ENCODE peak calls at places on chromosomes 16 and 17, in eight cellular contexts. One of them, this sample, is unnamed.

GRCh38 chr16:200388-200787 is 20.1 kb downstream of the HBQ1 start:
- DNase-seq in ovary: no peak
- DNase-seq in caudate nucleus: no peak
- DNase-seq in CD4-positive, CD25-positive, alpha-beta regulatory T cell: no peak
- DNase-seq in neural progenitor cell: no peak
- DNase-seq in A549: no peak
- DNase-seq in breast epithelium: no peak
- DNase-seq in right lobe of liver: no peak
- DNase-seq in this sample: no peak

GRCh38 chr16:59192551-59193199 is 458.6 kb upstream of the GOT2 start:
- DNase-seq in A549: no peak
- DNase-seq in right lobe of liver: peak; percentile 53
- DNase-seq in caudate nucleus: no peak
- DNase-seq in neural progenitor cell: peak; percentile 63
- DNase-seq in CD4-positive, CD25-positive, alpha-beta regulatory T cell: peak; percentile 3
- DNase-seq in ovary: no peak
- DNase-seq in breast epithelium: no peak
- DNase-seq in this sample: no peak

GRCh38 chr16:20879175-20880053 is 20.7 kb downstream of the DCUN1D3 start:
- DNase-seq in ovary: no peak
- DNase-seq in right lobe of liver: no peak
- DNase-seq in A549: peak; percentile 48
- DNase-seq in caudate nucleus: no peak
- DNase-seq in neural progenitor cell: no peak
- DNase-seq in CD4-positive, CD25-positive, alpha-beta regulatory T cell: peak; percentile 13
- DNase-seq in breast epithelium: no peak
- DNase-seq in this sample: no peak

GRCh38 chr16:11601911-11602310 is 15.2 kb upstream of the LITAF start:
- DNase-seq in CD4-positive, CD25-positive, alpha-beta regulatory T cell: no peak
- DNase-seq in neural progenitor cell: no peak
- DNase-seq in right lobe of liver: no peak
- DNase-seq in breast epithelium: no peak
- DNase-seq in A549: no peak
- DNase-seq in ovary: no peak
- DNase-seq in caudate nucleus: no peak
- DNase-seq in this sample: no peak

GRCh38 chr17:33871720-33872535 is 383.2 kb upstream of the CCL2 start:
- DNase-seq in right lobe of liver: no peak
- DNase-seq in caudate nucleus: peak; percentile 10
- DNase-seq in ovary: no peak
- DNase-seq in breast epithelium: no peak
- DNase-seq in A549: peak; percentile 7
- DNase-seq in CD4-positive, CD25-positive, alpha-beta regulatory T cell: no peak
- DNase-seq in neural progenitor cell: no peak
- DNase-seq in this sample: no peak

GRCh38 chr16:15521758-15522509 is 87.5 kb downstream of the BMERB1 start:
- DNase-seq in breast epithelium: no peak
- DNase-seq in ovary: peak; percentile 48
- DNase-seq in caudate nucleus: no peak
- DNase-seq in CD4-positive, CD25-positive, alpha-beta regulatory T cell: no peak
- DNase-seq in A549: no peak
- DNase-seq in neural progenitor cell: no peak
- DNase-seq in right lobe of liver: no peak
- DNase-seq in this sample: no peak

GRCh38 chr16:64250866-64251265 is 871.0 kb downstream of the CDH11 start:
- DNase-seq in caudate nucleus: no peak
- DNase-seq in CD4-positive, CD25-positive, alpha-beta regulatory T cell: no peak
- DNase-seq in neural progenitor cell: no peak
- DNase-seq in A549: no peak
- DNase-seq in breast epithelium: no peak
- DNase-seq in ovary: no peak
- DNase-seq in right lobe of liver: no peak
- DNase-seq in this sample: no peak

GRCh38 chr16:57844416-57845030 is 42.2 kb upstream of the KIFC3 start:
- DNase-seq in neural progenitor cell: no peak
- DNase-seq in caudate nucleus: no peak
- DNase-seq in CD4-positive, CD25-positive, alpha-beta regulatory T cell: no peak
- DNase-seq in right lobe of liver: no peak
- DNase-seq in breast epithelium: no peak
- DNase-seq in ovary: no peak
- DNase-seq in A549: no peak
- DNase-seq in this sample: no peak

GRCh38 chr17:39576187-39576586 is 31.5 kb downstream of the NEUROD2 start:
- DNase-seq in breast epithelium: no peak
- DNase-seq in right lobe of liver: no peak
- DNase-seq in A549: peak; percentile 80
- DNase-seq in CD4-positive, CD25-positive, alpha-beta regulatory T cell: no peak
- DNase-seq in caudate nucleus: no peak
- DNase-seq in ovary: no peak
- DNase-seq in neural progenitor cell: peak; percentile 69
- DNase-seq in this sample: no peak

GRCh38 chr17:21378553-21378952 is 2.4 kb downstream of the KCNJ12 start:
- DNase-seq in ovary: no peak
- DNase-seq in CD4-positive, CD25-positive, alpha-beta regulatory T cell: no peak
- DNase-seq in breast epithelium: no peak
- DNase-seq in right lobe of liver: no peak
- DNase-seq in neural progenitor cell: no peak
- DNase-seq in caudate nucleus: no peak
- DNase-seq in A549: no peak
- DNase-seq in this sample: no peak

GRCh38 chr16:11101695-11102522 is 154.1 kb downstream of the SOCS1 start:
- DNase-seq in right lobe of liver: no peak
- DNase-seq in breast epithelium: no peak
- DNase-seq in CD4-positive, CD25-positive, alpha-beta regulatory T cell: no peak
- DNase-seq in A549: no peak
- DNase-seq in ovary: no peak
- DNase-seq in neural progenitor cell: no peak
- DNase-seq in caudate nucleus: no peak
- DNase-seq in this sample: no peak

GRCh38 chr17:1413281-1413791 is 13.3 kb upstream of the YWHAE start:
- DNase-seq in CD4-positive, CD25-positive, alpha-beta regulatory T cell: no peak
- DNase-seq in ovary: no peak
- DNase-seq in right lobe of liver: peak; percentile 96
- DNase-seq in breast epithelium: no peak
- DNase-seq in caudate nucleus: no peak
- DNase-seq in neural progenitor cell: no peak
- DNase-seq in A549: no peak
- DNase-seq in this sample: no peak

GRCh38 chr16:11361751-11362742 is 16.8 kb downstream of the RMI2 start:
- DNase-seq in caudate nucleus: no peak
- DNase-seq in CD4-positive, CD25-positive, alpha-beta regulatory T cell: peak; percentile 56
- DNase-seq in neural progenitor cell: no peak
- DNase-seq in right lobe of liver: no peak
- DNase-seq in A549: no peak
- DNase-seq in ovary: no peak
- DNase-seq in breast epithelium: no peak
- DNase-seq in this sample: peak; percentile 20

GRCh38 chr17:4604111-4604644 is 19.8 kb downstream of the SMTNL2 start:
- DNase-seq in breast epithelium: peak; percentile 30
- DNase-seq in CD4-positive, CD25-positive, alpha-beta regulatory T cell: no peak
- DNase-seq in right lobe of liver: peak; percentile 49
- DNase-seq in A549: no peak
- DNase-seq in neural progenitor cell: no peak
- DNase-seq in caudate nucleus: no peak
- DNase-seq in ovary: peak; percentile 92
- DNase-seq in this sample: no peak

GRCh38 chr17:74712756-74713155 is at the start of gene CD300LF:
- DNase-seq in breast epithelium: no peak
- DNase-seq in CD4-positive, CD25-positive, alpha-beta regulatory T cell: no peak
- DNase-seq in caudate nucleus: no peak
- DNase-seq in ovary: no peak
- DNase-seq in neural progenitor cell: no peak
- DNase-seq in A549: no peak
- DNase-seq in right lobe of liver: peak; percentile 53
- DNase-seq in this sample: no peak

GRCh38 chr16:65837431-65837986 is 529.0 kb upstream of the CDH5 start:
- DNase-seq in right lobe of liver: no peak
- DNase-seq in breast epithelium: no peak
- DNase-seq in neural progenitor cell: no peak
- DNase-seq in CD4-positive, CD25-positive, alpha-beta regulatory T cell: no peak
- DNase-seq in A549: no peak
- DNase-seq in ovary: no peak
- DNase-seq in caudate nucleus: no peak
- DNase-seq in this sample: no peak

GRCh38 chr16:15515992-15516391 is 81.6 kb downstream of the BMERB1 start:
- DNase-seq in right lobe of liver: no peak
- DNase-seq in CD4-positive, CD25-positive, alpha-beta regulatory T cell: no peak
- DNase-seq in A549: no peak
- DNase-seq in ovary: no peak
- DNase-seq in neural progenitor cell: no peak
- DNase-seq in breast epithelium: no peak
- DNase-seq in caudate nucleus: no peak
- DNase-seq in this sample: no peak

GRCh38 chr17:42849451-42850157 is 1.4 kb upstream of the AOC3 start:
- DNase-seq in caudate nucleus: no peak
- DNase-seq in CD4-positive, CD25-positive, alpha-beta regulatory T cell: no peak
- DNase-seq in ovary: no peak
- DNase-seq in A549: no peak
- DNase-seq in breast epithelium: no peak
- DNase-seq in neural progenitor cell: no peak
- DNase-seq in right lobe of liver: peak; percentile 89
- DNase-seq in this sample: no peak

DNA sequence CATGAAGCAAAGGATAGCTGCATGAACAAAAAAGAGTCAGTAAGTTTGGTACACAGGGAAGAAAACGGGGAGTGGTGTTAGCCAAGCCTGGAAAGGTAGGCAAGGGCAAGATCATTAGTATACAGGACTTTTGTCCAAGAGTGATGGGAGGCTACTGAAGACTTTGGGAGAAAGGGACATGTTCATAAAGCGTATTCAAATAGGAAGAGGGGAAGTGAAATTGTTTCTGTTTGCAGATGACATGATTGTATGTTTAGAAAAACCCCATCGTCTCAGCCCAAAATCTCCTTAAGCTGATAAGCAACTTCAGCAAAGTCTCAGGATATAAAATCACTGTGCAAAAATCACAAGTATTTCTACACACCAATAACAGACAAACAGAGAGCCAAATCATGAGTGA is 19.4 kb downstream of the CDYL2 start:
- DNase-seq in A549: no peak
- DNase-seq in ovary: no peak
- DNase-seq in right lobe of liver: no peak
- DNase-seq in caudate nucleus: no peak
- DNase-seq in neural progenitor cell: no peak
- DNase-seq in CD4-positive, CD25-positive, alpha-beta regulatory T cell: no peak
- DNase-seq in breast epithelium: no peak
- DNase-seq in this sample: no peak
- H3K27ac ChIP-seq in A549: no peak overlapping the region
- H3K27ac ChIP-seq in ovary: no peak overlapping the region
- H3K27ac ChIP-seq in right lobe of liver: no peak overlapping the region
- H3K27ac ChIP-seq in caudate nucleus: no peak overlapping the region
- H3K27ac ChIP-seq in neural progenitor cell: no peak overlapping the region
- H3K27ac ChIP-seq in CD4-positive, CD25-positive, alpha-beta regulatory T cell: no peak overlapping the region
- H3K27ac ChIP-seq in breast epithelium: no peak overlapping the region
- H3K27ac ChIP-seq in this sample: no peak overlapping the region

DNA sequence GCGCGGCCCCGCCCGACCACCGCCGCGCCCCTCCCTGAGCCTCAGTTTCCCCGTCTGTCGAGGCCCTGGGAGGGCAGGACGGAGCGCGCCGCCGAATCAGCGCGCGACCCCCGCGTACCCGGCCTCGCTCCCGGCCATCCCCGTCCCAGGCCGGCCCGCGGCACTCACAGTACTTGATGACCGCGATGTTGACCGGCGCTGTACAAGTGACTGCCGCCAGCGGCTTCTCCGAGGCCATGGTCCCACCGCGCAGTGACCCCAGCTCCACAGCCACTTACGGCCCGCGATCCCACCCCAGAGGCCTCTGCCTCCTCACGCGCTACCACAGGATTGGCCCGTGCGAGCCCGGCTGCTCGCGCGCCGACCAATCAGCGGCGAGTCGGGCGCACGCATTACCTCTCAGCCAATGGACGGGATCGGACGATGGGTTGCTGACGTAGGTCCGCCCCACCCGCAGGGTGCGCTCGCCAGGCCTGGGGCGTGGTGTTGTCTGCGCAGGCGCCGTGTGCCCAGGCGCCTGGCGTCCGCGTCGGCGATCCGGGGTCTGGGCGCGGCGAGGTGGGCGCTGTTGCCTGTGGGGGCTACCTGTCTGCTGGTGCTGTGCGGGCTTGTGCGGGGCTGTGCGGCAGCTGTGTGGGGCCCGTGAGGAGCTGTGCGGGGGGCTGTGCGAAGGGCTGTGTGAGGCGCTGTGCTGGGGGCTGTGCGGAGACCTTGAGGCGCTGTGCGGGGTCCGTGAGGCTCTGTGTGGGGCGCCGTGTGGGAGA is at the start of gene MVD:
- DNase-seq in neural progenitor cell: peak; percentile 99
- DNase-seq in caudate nucleus: peak; percentile 96
- DNase-seq in CD4-positive, CD25-positive, alpha-beta regulatory T cell: peak; percentile 98
- DNase-seq in breast epithelium: peak; percentile 98
- DNase-seq in ovary: peak; percentile 97
- DNase-seq in A549: peak; percentile 99
- DNase-seq in right lobe of liver: peak; percentile 98
- DNase-seq in this sample: peak; percentile 94
- H3K27ac ChIP-seq in neural progenitor cell: peak within 1 kb of the TSS; percentile 76
- H3K27ac ChIP-seq in caudate nucleus: peak within 1 kb of the TSS; percentile 80
- H3K27ac ChIP-seq in CD4-positive, CD25-positive, alpha-beta regulatory T cell: peak within 1 kb of the TSS; percentile 88
- H3K27ac ChIP-seq in breast epithelium: peak within 1 kb of the TSS; percentile 80
- H3K27ac ChIP-seq in ovary: peak within 1 kb of the TSS; percentile 35
- H3K27ac ChIP-seq in A549: peak within 1 kb of the TSS; percentile 92
- H3K27ac ChIP-seq in right lobe of liver: peak within 1 kb of the TSS; percentile 86
- H3K27ac ChIP-seq in this sample: peak within 1 kb of the TSS; percentile 95

DNA sequence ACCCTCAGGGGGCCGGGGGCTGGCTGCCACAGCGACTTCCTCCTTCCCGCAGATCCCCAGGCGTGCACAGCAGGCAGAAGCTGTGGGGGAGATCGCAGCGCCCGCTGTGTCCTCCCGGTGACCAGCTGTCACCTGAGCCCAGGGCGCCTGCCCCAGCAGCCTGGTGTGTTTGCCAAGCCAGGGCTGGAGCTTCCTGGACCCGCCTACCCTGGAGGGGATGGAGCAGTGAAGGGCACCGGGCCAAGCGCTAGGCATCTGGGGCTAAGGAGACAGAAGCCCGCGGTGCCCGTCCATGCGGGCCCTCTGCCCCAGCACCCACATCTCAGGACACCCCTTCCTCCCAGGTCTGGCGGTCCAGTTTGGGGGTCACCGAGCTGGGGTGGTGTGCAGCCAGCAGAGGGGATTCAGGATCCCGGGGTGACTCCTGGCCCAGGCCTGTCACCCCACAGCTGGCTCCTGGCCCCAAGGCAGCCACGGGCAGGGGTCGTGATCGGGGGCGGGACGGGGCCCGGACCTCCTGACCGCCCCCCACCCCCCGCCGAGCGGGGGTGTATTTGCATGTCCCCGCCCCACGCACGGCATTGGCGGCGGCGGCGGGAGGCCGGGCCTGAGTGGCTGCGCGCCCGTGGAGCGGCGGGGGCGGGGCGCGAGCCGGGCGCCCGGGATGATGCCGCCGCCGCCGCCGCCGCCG is at the start of gene RAB26:
- DNase-seq in right lobe of liver: peak; percentile 98
- DNase-seq in CD4-positive, CD25-positive, alpha-beta regulatory T cell: peak; percentile 57
- DNase-seq in A549: peak; percentile 85
- DNase-seq in caudate nucleus: peak; percentile 37
- DNase-seq in breast epithelium: peak; percentile 89
- DNase-seq in ovary: peak; percentile 81
- DNase-seq in neural progenitor cell: peak; percentile 92
- DNase-seq in this sample: peak; percentile 70
- H3K27ac ChIP-seq in right lobe of liver: peak within 1 kb of the TSS; percentile 70
- H3K27ac ChIP-seq in CD4-positive, CD25-positive, alpha-beta regulatory T cell: no peak within 1 kb of the TSS
- H3K27ac ChIP-seq in A549: peak within 1 kb of the TSS; percentile 92
- H3K27ac ChIP-seq in caudate nucleus: peak within 1 kb of the TSS; percentile 40
- H3K27ac ChIP-seq in breast epithelium: peak within 1 kb of the TSS; percentile 73
- H3K27ac ChIP-seq in ovary: no peak within 1 kb of the TSS
- H3K27ac ChIP-seq in neural progenitor cell: no peak within 1 kb of the TSS
- H3K27ac ChIP-seq in this sample: peak within 1 kb of the TSS; percentile 20

GRCh38 chr17:69501591-69502468 is 87.3 kb downstream of the MAP2K6 start:
- DNase-seq in caudate nucleus: no peak
- DNase-seq in ovary: peak; percentile 45
- DNase-seq in breast epithelium: peak; percentile 49
- DNase-seq in right lobe of liver: peak; percentile 49
- DNase-seq in A549: peak; percentile 37
- DNase-seq in CD4-positive, CD25-positive, alpha-beta regulatory T cell: no peak
- DNase-seq in neural progenitor cell: peak; percentile 27
- DNase-seq in this sample: no peak
- H3K27ac ChIP-seq in caudate nucleus: peak overlapping the region; percentile 28
- H3K27ac ChIP-seq in ovary: peak overlapping the region; percentile 4
- H3K27ac ChIP-seq in breast epithelium: peak overlapping the region; percentile 79
- H3K27ac ChIP-seq in right lobe of liver: peak overlapping the region; percentile 6
- H3K27ac ChIP-seq in A549: peak overlapping the region; percentile 84
- H3K27ac ChIP-seq in CD4-positive, CD25-positive, alpha-beta regulatory T cell: no peak overlapping the region
- H3K27ac ChIP-seq in neural progenitor cell: no peak overlapping the region
- H3K27ac ChIP-seq in this sample: no peak overlapping the region